ENCODE peak calls at places on chromosome 22, in ten cellular contexts. N is iris pigment epithelial cell; S is left ventricle myocardium superior; U is activated T-helper 1 cell treated with anti-CD3 and anti-CD28 coated beads, Interleukin-12 subunit alpha, Interleukin-12 subunit beta, Interleukin-2, Interleukin-4 antibody, amounts not matched to agents 30 ng/mL and 10 ng/mL and 1 ng/mL, durations not matched to agents 14 hours and 24 hours and 36 hours; I is posterior vena cava; L is stimulated activated CD4-positive, alpha-beta T cell treated with anti-CD3 and anti-CD28 coated beads, TNF-alpha, amount 100 ng/mL, for 24 hours; P is putamen; V is non-pigmented ciliary epithelial cell; R is myocyte; A is lower leg skin. K is an unnamed sample.
A peak's percentile ranks its signal among the peaks of the same experiment; 100 is the strongest.

GRCh38 chr22:49770454-49771265 is 57.0 kb downstream of the BRD1 start:
- DNase-seq in U (no peak), A (no peak), I (peak; percentile 71), V (no peak), S (peak; percentile 28), L (no peak), P (no peak), N (no peak), R (no peak), K (no peak)

GRCh38 chr22:24037851-24038765 is 27.0 kb downstream of the CABIN1 start:
- DNase-seq in L (no peak), U (no peak), I (no peak), N (peak; percentile 68), R (no peak), V (no peak), S (no peak), P (no peak), A (no peak), K (peak; percentile 87)

GRCh38 chr22:42906605-42907338 is 49.7 kb upstream of the ARFGAP3 start:
- DNase-seq in L (no peak), I (peak; percentile 91), N (no peak), R (peak; percentile 81), A (no peak), U (no peak), S (peak; percentile 92), V (no peak), P (no peak), K (no peak)

GRCh38 chr22:20152464-20152890 is 1.6 kb upstream of the CCDC188 start:
- DNase-seq in N (no peak), R (no peak), I (no peak), L (no peak), U (no peak), V (no peak), A (no peak), P (no peak), S (no peak), K (no peak)

GRCh38 chr22:45919504-45920286 is 57.3 kb downstream of the WNT7B start:
- DNase-seq in R (no peak), L (no peak), V (no peak), P (no peak), A (no peak), I (no peak), S (no peak), U (no peak), N (no peak), K (no peak)

GRCh38 chr22:49771266-49772065 is 56.2 kb downstream of the BRD1 start:
- DNase-seq in I (peak; percentile 83), A (no peak), U (no peak), L (no peak), R (no peak), N (no peak), V (no peak), S (peak; percentile 26), P (no peak), K (no peak)

GRCh38 chr22:31230871-31231621 is 18.9 kb downstream of the LIMK2 start:
- DNase-seq in U (peak; percentile 25), I (no peak), S (peak; percentile 36), R (peak; percentile 64), A (peak; percentile 37), P (no peak), N (peak; percentile 82), L (no peak), V (no peak), K (peak; percentile 74)

GRCh38 chr22:50737728-50738648 is at the start of gene ACR:
- DNase-seq in U (no peak), V (no peak), N (no peak), P (no peak), I (peak; percentile 50), L (no peak), S (no peak), R (no peak), A (peak; percentile 3), K (no peak)

GRCh38 chr22:45090364-45090960 is 73.3 kb upstream of the NUP50 start:
- DNase-seq in S (no peak), I (no peak), A (no peak), R (no peak), U (no peak), P (no peak), V (no peak), N (peak; percentile 28), L (no peak), K (peak; percentile 63)

GRCh38 chr22:41034741-41035140 is 57.7 kb upstream of the EP300 start:
- DNase-seq in N (no peak), A (no peak), I (no peak), U (no peak), L (no peak), R (no peak), S (no peak), V (no peak), P (no peak), K (no peak)

GRCh38 chr22:26949193-26949592 is 291.8 kb downstream of the MIAT start:
- DNase-seq in S (no peak), P (no peak), R (peak; percentile 64), N (peak; percentile 9), V (no peak), L (no peak), U (no peak), A (no peak), I (no peak), K (no peak)

GRCh38 chr22:28711820-28712777 is 29.5 kb downstream of the CHEK2 start:
- DNase-seq in V (peak; percentile 96), L (no peak), I (no peak), N (peak; percentile 98), A (peak; percentile 28), U (no peak), P (no peak), R (peak; percentile 76), S (no peak), K (peak; percentile 26)

GRCh38 chr22:19482297-19482696 is 2.6 kb downstream of the CDC45 start:
- DNase-seq in R (no peak), V (no peak), N (no peak), I (no peak), A (no peak), S (no peak), L (no peak), U (no peak), P (no peak), K (no peak)

GRCh38 chr22:33921576-33922181 is 1.4 kb upstream of the LARGE1 start:
- DNase-seq in S (peak; percentile 80), P (peak; percentile 52), I (peak; percentile 88), R (peak; percentile 67), U (no peak), A (peak; percentile 54), L (peak; percentile 20), V (no peak), N (peak; percentile 28), K (no peak)

GRCh38 chr22:47615051-47615450 is 852.6 kb downstream of the TBC1D22A start:
- DNase-seq in I (peak; percentile 56), R (no peak), V (no peak), P (no peak), S (no peak), N (no peak), U (no peak), A (no peak), L (no peak), K (no peak)

GRCh38 chr22:31127181-31127772 is 4.5 kb downstream of the INPP5J start:
- DNase-seq in U (no peak), L (no peak), P (no peak), S (no peak), R (no peak), V (no peak), N (no peak), I (no peak), A (no peak), K (no peak)

K was measured in COLO829.